ENCODE peak calls at places on chromosomes 12 and 14, in seven cellular contexts. P, W, T, G, I, S and Y are unnamed samples.

GRCh38 chr14:68856572-68856971 is 63.7 kb upstream of the ZFP36L1 start:
- DNase-seq in I (no peak), G (no peak), S (no peak), W (no peak), P (no peak), T (no peak), Y (no peak)

GRCh38 chr14:35819591-35820540 is 6.3 kb upstream of the BRMS1L start:
- DNase-seq in S (no peak), P (no peak), G (no peak), W (no peak), I (no peak), T (no peak), Y (peak; percentile 72)

GRCh38 chr14:77549451-77549850 is 50.8 kb upstream of the ISM2 start:
- DNase-seq in S (no peak), W (no peak), T (no peak), P (no peak), I (no peak), G (no peak), Y (no peak)

GRCh38 chr12:9940370-9940769 is 8.2 kb upstream of the CLEC2A start:
- DNase-seq in G (peak; percentile 37), T (no peak), S (no peak), I (no peak), P (no peak), W (no peak), Y (no peak)

GRCh38 chr12:70556179-70556869 is 80.9 kb downstream of the PTPRB start:
- DNase-seq in I (no peak), G (no peak), S (no peak), T (peak; percentile 38), W (no peak), P (no peak), Y (no peak)

GRCh38 chr12:101795786-101796185 is 35.0 kb downstream of the GNPTAB start:
- DNase-seq in S (no peak), I (no peak), W (no peak), P (no peak), T (no peak), G (no peak), Y (no peak)

GRCh38 chr14:63542231-63542999 is 762 bp downstream of the PPP2R5E start:
- DNase-seq in I (no peak), G (peak; percentile 56), T (no peak), S (no peak), P (peak; percentile 36), W (peak; percentile 15), Y (no peak)

GRCh38 chr12:572532-572899 is 90.7 kb downstream of the NINJ2 start:
- DNase-seq in S (no peak), W (no peak), T (peak; percentile 21), G (peak; percentile 10), P (no peak), I (peak; percentile 23), Y (peak; percentile 16)

GRCh38 chr14:69610859-69611263 is 535 bp upstream of the SUSD6 start:
- DNase-seq in P (no peak), S (no peak), T (no peak), G (no peak), W (no peak), I (no peak), Y (no peak)

GRCh38 chr12:10301103-10301502 is 6.6 kb upstream of the KLRD1 start:
- DNase-seq in P (no peak), T (no peak), G (no peak), S (no peak), I (no peak), W (no peak), Y (no peak)

GRCh38 chr14:36132826-36133225 is 43.7 kb downstream of the PTCSC3 start:
- DNase-seq in S (no peak), I (no peak), T (no peak), W (no peak), G (no peak), P (no peak), Y (no peak)

GRCh38 chr14:60848066-60848465 is 113.5 kb downstream of the MNAT1 start:
- DNase-seq in S (no peak), G (no peak), P (no peak), I (no peak), W (no peak), T (no peak), Y (no peak)

GRCh38 chr12:68970951-68971350 is 38.0 kb upstream of the CPM start:
- DNase-seq in W (no peak), P (no peak), G (no peak), I (no peak), S (no peak), T (no peak), Y (peak; percentile 58)

GRCh38 chr12:68976304-68976915 is 43.4 kb upstream of the CPM start:
- DNase-seq in P (no peak), G (no peak), T (no peak), W (no peak), S (no peak), I (no peak), Y (no peak)

GRCh38 chr12:68975811-68976210 is 42.8 kb upstream of the CPM start:
- DNase-seq in S (no peak), T (no peak), G (peak; percentile 6), P (no peak), I (no peak), W (no peak), Y (no peak)

GRCh38 chr12:68971404-68971803 is 38.4 kb upstream of the CPM start:
- DNase-seq in I (no peak), T (no peak), W (no peak), G (no peak), S (no peak), P (no peak), Y (peak; percentile 48)

GRCh38 chr12:68972570-68972969 is 39.6 kb upstream of the CPM start:
- DNase-seq in T (no peak), G (no peak), P (no peak), S (no peak), W (no peak), I (no peak), Y (no peak)
- TF ChIP-seq POLR2A in T (no peak), G (no peak), P (no peak), S (no peak), W (no peak), I (no peak), Y (no peak)

GRCh38 chr12:41532072-41532471 is 344.0 kb downstream of the PDZRN4 start:
- DNase-seq in W (no peak), I (no peak), S (no peak), T (no peak), G (no peak), P (no peak), Y (no peak)

GRCh38 chr12:41531147-41531829 is 343.2 kb downstream of the PDZRN4 start:
- DNase-seq in W (no peak), G (no peak), P (peak; percentile 48), I (no peak), S (peak; percentile 64), T (no peak), Y (peak; percentile 30)

GRCh38 chr12:41537522-41537921 is 349.4 kb downstream of the PDZRN4 start:
- DNase-seq in G (no peak), P (no peak), I (no peak), W (no peak), S (no peak), T (no peak), Y (no peak)

GRCh38 chr12:41536813-41537490 is 348.8 kb downstream of the PDZRN4 start:
- DNase-seq in T (no peak), S (no peak), G (no peak), I (no peak), W (no peak), P (no peak), Y (no peak)
- TF ChIP-seq POLR2AphosphoS5 in T (no peak), S (no peak), G (no peak), I (no peak), W (no peak), P (no peak), Y (no peak)

GRCh38 chr14:34098045-34098984 is 147.4 kb upstream of the EGLN3 start:
- DNase-seq in W (no peak), S (no peak), G (peak; percentile 43), P (peak; percentile 24), T (peak; percentile 46), I (peak; percentile 46), Y (no peak)
- TF ChIP-seq POLR2A in W (no peak), S (no peak), G (no peak), P (no peak), T (no peak), I (no peak), Y (no peak)

DNA sequence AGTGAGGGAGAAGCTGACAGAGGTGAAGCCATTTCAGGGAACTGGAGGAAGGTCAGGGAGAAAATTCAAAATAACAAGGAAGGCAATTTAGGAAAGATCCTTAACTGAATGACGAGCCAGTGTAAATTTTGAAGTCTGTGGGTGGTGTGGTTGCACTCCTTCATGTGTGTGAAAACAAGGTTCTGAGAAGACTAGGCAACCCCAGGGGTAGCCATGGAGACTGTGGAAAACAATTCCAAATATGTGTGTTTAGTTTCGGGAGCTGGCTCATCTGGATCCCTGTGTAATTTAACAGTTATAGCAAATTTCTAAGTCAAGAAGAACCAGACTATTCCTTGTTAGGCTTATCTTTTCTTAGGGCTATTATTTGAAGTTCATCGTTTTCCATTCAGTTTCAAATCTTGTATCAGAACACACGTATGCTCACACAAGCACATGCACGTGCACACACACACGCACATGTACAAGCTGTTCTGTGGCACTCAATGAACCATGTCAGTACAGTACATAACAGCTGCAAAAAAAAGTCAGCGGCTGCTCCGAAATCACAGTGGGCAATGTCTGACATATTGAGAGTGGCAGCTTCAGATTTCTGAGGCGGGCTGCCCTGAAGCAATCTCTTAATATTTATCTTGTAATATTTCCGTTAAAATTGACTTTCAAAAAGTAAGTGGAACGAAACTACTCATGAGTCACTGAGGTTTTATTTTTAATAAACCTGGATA is 411.2 kb downstream of the AEBP2 start:
- DNase-seq in I (no peak), S (no peak), P (no peak), G (no peak), T (no peak), W (no peak), Y (no peak)
- TF ChIP-seq POLR2AphosphoS5 in I (no peak), S (no peak), P (no peak), G (no peak), T (no peak), W (no peak), Y (peak; percentile 11)

GRCh38 chr12:53766881-53767280 is 15.1 kb upstream of the CISTR start:
- DNase-seq in G (no peak), W (no peak), T (no peak), P (no peak), I (no peak), S (no peak), Y (no peak)
- TF ChIP-seq POLR2A in G (no peak), W (no peak), T (no peak), P (no peak), I (no peak), S (no peak), Y (no peak)